ENCODE peak calls at places on chromosomes 12 and 14, in four cellular contexts. B is AG08395, E is NCI-H524 treated with DMSO at 0.1 percent for 48 hours, X is progenitor cell of endocrine pancreas. C is an unnamed sample.

GRCh38 chr12:128008341-128008740 is 258.6 kb upstream of the TMEM132C start:
- DNase-seq in B (peak; percentile 24), X (no peak), E (no peak), C (peak; percentile 59)

GRCh38 chr14:75426332-75427125 is 1.3 kb upstream of the JDP2 start:
- DNase-seq in X (no peak), E (no peak), B (no peak), C (no peak)

GRCh38 chr12:9334026-9334692 is 126.0 kb upstream of the PZP start:
- DNase-seq in B (peak; percentile 22), X (no peak), E (no peak), C (no peak)

GRCh38 chr12:96578526-96579125 is 89.2 kb downstream of the CFAP54 start:
- DNase-seq in B (peak; percentile 60), X (no peak), E (peak; percentile 15), C (peak; percentile 42)

GRCh38 chr14:101233016-101233355 is 328.3 kb upstream of the DIO3 start:
- DNase-seq in B (no peak), X (no peak), E (no peak), C (no peak)

GRCh38 chr14:87334997-87335675 is 657.8 kb downstream of the GALC start:
- DNase-seq in B (peak; percentile 6), E (no peak), X (no peak), C (peak; percentile 5)

GRCh38 chr14:60647837-60648168 is 1.5 kb downstream of the SIX1 start:
- DNase-seq in X (no peak), B (no peak), E (no peak), C (no peak)

GRCh38 chr12:53735556-53735955 is 8.3 kb upstream of the CALCOCO1 start:
- DNase-seq in X (no peak), B (no peak), E (no peak), C (no peak)

GRCh38 chr12:23810327-23810902 is 139.1 kb downstream of the SOX5 start:
- DNase-seq in X (no peak), E (peak; percentile 92), B (no peak), C (no peak)

GRCh38 chr12:131620520-131620919 is 90.4 kb upstream of the SFSWAP start:
- DNase-seq in X (no peak), B (no peak), E (no peak), C (no peak)

GRCh38 chr12:75489613-75490210 is 9.2 kb downstream of the GLIPR1 start:
- DNase-seq in E (no peak), X (no peak), B (peak; percentile 31), C (no peak)

GRCh38 chr14:81247271-81247766 is 26.6 kb upstream of the GTF2A1 start:
- DNase-seq in X (no peak), E (no peak), B (peak; percentile 54), C (no peak)

GRCh38 chr14:55446833-55447232 is 6.4 kb upstream of the TBPL2 start:
- DNase-seq in E (no peak), X (no peak), B (peak; percentile 70), C (peak; percentile 83)

GRCh38 chr12:13609874-13610273 is 371.5 kb downstream of the GRIN2B start:
- DNase-seq in E (peak; percentile 47), B (no peak), X (no peak), C (no peak)

GRCh38 chr12:127640181-127640886 is 626.6 kb upstream of the TMEM132C start:
- DNase-seq in E (no peak), B (peak; percentile 79), X (no peak), C (peak; percentile 87)

GRCh38 chr12:96780330-96780729 is 126.7 kb upstream of the NEDD1 start:
- DNase-seq in E (no peak), B (no peak), X (no peak), C (no peak)

GRCh38 chr12:47818701-47819543 is 781 bp downstream of the HDAC7 start:
- DNase-seq in B (no peak), X (peak; percentile 53), E (no peak), C (no peak)

GRCh38 chr12:23473071-23473470 is 476.4 kb downstream of the SOX5 start:
- DNase-seq in B (no peak), E (no peak), X (no peak), C (no peak)

GRCh38 chr12:100959481-100959880 is 164.9 kb downstream of the ANO4 start:
- DNase-seq in E (no peak), X (no peak), B (peak; percentile 58), C (peak; percentile 53)

GRCh38 chr14:104364830-104365229 is 214.7 kb upstream of the C14orf180 start:
- DNase-seq in X (no peak), B (no peak), E (no peak), C (no peak)

GRCh38 chr14:100096656-100097055 is 31.4 kb downstream of the EVL start:
- DNase-seq in E (no peak), B (no peak), X (no peak), C (no peak)

GRCh38 chr12:108568653-108569154 is 6.3 kb downstream of the ISCU start:
- DNase-seq in E (no peak), X (no peak), B (no peak), C (no peak)

GRCh38 chr12:53047221-53048032 is 2.4 kb upstream of the TNS2 start:
- DNase-seq in X (peak; percentile 79), B (peak; percentile 79), E (no peak), C (peak; percentile 63)

GRCh38 chr12:99745895-99746294 is 98.3 kb downstream of the GARIN6 start:
- DNase-seq in B (no peak), X (no peak), E (no peak), C (no peak)

GRCh38 chr14:54935958-54936357 is 33.3 kb upstream of the GCH1 start:
- DNase-seq in B (no peak), E (no peak), X (no peak), C (no peak)

GRCh38 chr12:104168596-104168995 is 30.6 kb upstream of the NFYB start:
- DNase-seq in X (no peak), B (no peak), E (no peak), C (no peak)

GRCh38 chr12:1880153-1880845 is 38.2 kb downstream of the CACNA2D4 start:
- DNase-seq in B (no peak), X (no peak), E (no peak), C (no peak)

GRCh38 chr12:96237465-96238077 is 43.4 kb downstream of the ELK3 start:
- DNase-seq in X (no peak), E (no peak), B (peak; percentile 86), C (peak; percentile 96)

GRCh38 chr12:50261654-50262053 is 21.7 kb downstream of the LIMA1 start:
- DNase-seq in B (no peak), X (no peak), E (no peak), C (no peak)

GRCh38 chr12:109693160-109693559 is 20.5 kb upstream of the FAM222A start:
- DNase-seq in E (no peak), X (no peak), B (no peak), C (no peak)

GRCh38 chr12:71685312-71685906 is 473 bp upstream of the TMEM19 start:
- DNase-seq in E (no peak), X (no peak), B (no peak), C (no peak)

GRCh38 chr12:29066061-29066588 is 83.0 kb upstream of the FAR2 start:
- DNase-seq in E (no peak), B (peak; percentile 30), X (no peak), C (no peak)

GRCh38 chr14:104979758-104980591 is 1.8 kb upstream of the AHNAK2 start:
- DNase-seq in X (no peak), B (no peak), E (no peak), C (no peak)